ENCODE peak calls at places on chromosomes 3 and 15, in four cellular contexts. C is fibroblast of lung, I is choroid plexus epithelial cell, K is epithelial cell of proximal tubule. O is an unnamed sample.

GRCh38 chr15:89226359-89227221 is 5.2 kb upstream of the RLBP1 start:
- DNase-seq in I (no peak), C (no peak), K (no peak), O (no peak)

GRCh38 chr3:129467934-129468333 is 27.9 kb downstream of the IFT122 start:
- DNase-seq in I (no peak), C (no peak), K (no peak), O (no peak)

GRCh38 chr3:126146525-126147146 is 33.8 kb downstream of the ALDH1L1 start:
- DNase-seq in K (no peak), C (no peak), I (no peak), O (no peak)

GRCh38 chr3:150760431-150761200 is 2.4 kb downstream of the SIAH2 start:
- DNase-seq in C (no peak), I (no peak), K (no peak), O (no peak)

GRCh38 chr3:120661106-120661962 is 20.7 kb downstream of the HGD start:
- DNase-seq in K (no peak), I (peak; percentile 40), C (no peak), O (peak; percentile 31)

GRCh38 chr3:126304291-126304690 is 52.9 kb downstream of the KLF15 start:
- DNase-seq in I (no peak), C (no peak), K (no peak), O (no peak)

GRCh38 chr3:13865581-13866405 is 14.1 kb downstream of the WNT7A start:
- DNase-seq in K (no peak), C (no peak), I (no peak), O (no peak)

GRCh38 chr3:171358171-171358890 is 101.9 kb downstream of the TNIK start:
- DNase-seq in C (peak; percentile 69), K (no peak), I (no peak), O (no peak)

GRCh38 chr3:186483611-186484340 is 60.4 kb downstream of the CRYGS start:
- DNase-seq in C (peak; percentile 63), I (peak; percentile 23), K (no peak), O (no peak)

GRCh38 chr15:48010321-48010720 is 110.5 kb upstream of the SLC24A5 start:
- DNase-seq in C (peak; percentile 3), I (peak; percentile 52), K (no peak), O (no peak)

GRCh38 chr3:46733026-46733800 is 15.5 kb upstream of the PRSS50 start:
- DNase-seq in C (no peak), I (peak; percentile 26), K (no peak), O (peak; percentile 21)

GRCh38 chr3:168625477-168625876 is 529.8 kb upstream of the GOLIM4 start:
- DNase-seq in K (no peak), I (no peak), C (no peak), O (no peak)

GRCh38 chr3:51538115-51538458 is 432 bp upstream of the RAD54L2 start:
- DNase-seq in C (peak; percentile 18), I (peak; percentile 17), K (no peak), O (no peak)

GRCh38 chr3:46524832-46525231 is 27.1 kb downstream of the RTP3 start:
- DNase-seq in K (no peak), C (no peak), I (no peak), O (no peak)

GRCh38 chr3:122055215-122055614 is at the start of gene CD86:
- DNase-seq in I (no peak), K (no peak), C (no peak), O (no peak)

GRCh38 chr3:160434071-160434470 is 15.5 kb downstream of the TRIM59 start:
- DNase-seq in I (peak; percentile 53), C (peak; percentile 76), K (no peak), O (peak; percentile 84)

GRCh38 chr3:99532246-99532645 is 106.1 kb upstream of the COL8A1 start:
- DNase-seq in I (peak; percentile 95), C (peak; percentile 70), K (no peak), O (peak; percentile 78)

GRCh38 chr3:188797045-188797444 is 374.7 kb upstream of the TPRG1 start:
- DNase-seq in C (no peak), I (peak; percentile 41), K (no peak), O (no peak)

GRCh38 chr3:188796122-188796631 is 375.6 kb upstream of the TPRG1 start:
- DNase-seq in K (no peak), C (peak; percentile 99), I (peak; percentile 89), O (peak; percentile 95)

GRCh38 chr3:188788621-188789081 is 383.1 kb upstream of the TPRG1 start:
- DNase-seq in K (no peak), I (peak; percentile 99), C (peak; percentile 98), O (peak; percentile 84)

GRCh38 chr3:188789201-188789600 is 382.6 kb upstream of the TPRG1 start:
- DNase-seq in K (no peak), I (peak; percentile 50), C (peak; percentile 30), O (no peak)

DNA sequence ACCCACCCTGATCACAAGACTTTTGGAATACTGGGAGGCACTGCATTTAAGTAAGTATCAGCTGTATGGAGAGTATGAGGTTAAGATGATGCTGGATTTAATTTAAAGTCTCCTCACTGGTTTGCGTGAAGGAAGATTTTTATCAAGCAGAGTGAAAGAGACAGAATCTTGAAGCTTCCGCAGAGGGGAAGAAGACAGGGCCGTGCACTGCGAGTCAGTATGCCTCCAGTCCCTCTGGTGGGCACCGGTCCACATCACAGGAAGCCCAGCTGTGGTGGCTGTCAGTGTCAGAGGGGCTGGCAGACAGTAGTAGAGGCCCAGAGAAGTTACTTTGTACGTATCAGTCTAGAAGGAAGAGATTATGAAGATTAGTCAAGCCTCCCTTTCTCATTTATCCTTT is 379.0 kb upstream of the TPRG1 start:
- DNase-seq in K (no peak), I (peak; percentile 63), C (peak; percentile 34), O (no peak)
- TF ChIP-seq CTCF in K (peak; percentile 16), I (peak; percentile 70), C (no peak), O (no peak)

GRCh38 chr3:133573629-133574194 is at the start of gene CDV3:
- DNase-seq in C (no peak), K (no peak), I (no peak), O (no peak)

GRCh38 chr3:133575121-133575520 is 1.6 kb downstream of the CDV3 start:
- DNase-seq in K (no peak), I (no peak), C (no peak), O (no peak)

GRCh38 chr3:133576169-133576568 is 2.7 kb downstream of the CDV3 start:
- DNase-seq in I (no peak), C (peak; percentile 25), K (no peak), O (peak; percentile 44)

GRCh38 chr3:133573054-133573628 is 345 bp upstream of the CDV3 start:
- DNase-seq in C (peak; percentile 100), K (peak; percentile 98), I (peak; percentile 100), O (peak; percentile 100)

GRCh38 chr3:133574260-133574881 is 885 bp downstream of the CDV3 start:
- DNase-seq in C (peak; percentile 77), K (no peak), I (peak; percentile 84), O (peak; percentile 76)
- TF ChIP-seq CTCF in C (peak; percentile 24), K (peak; percentile 21), I (no peak), O (peak; percentile 12)

DNA sequence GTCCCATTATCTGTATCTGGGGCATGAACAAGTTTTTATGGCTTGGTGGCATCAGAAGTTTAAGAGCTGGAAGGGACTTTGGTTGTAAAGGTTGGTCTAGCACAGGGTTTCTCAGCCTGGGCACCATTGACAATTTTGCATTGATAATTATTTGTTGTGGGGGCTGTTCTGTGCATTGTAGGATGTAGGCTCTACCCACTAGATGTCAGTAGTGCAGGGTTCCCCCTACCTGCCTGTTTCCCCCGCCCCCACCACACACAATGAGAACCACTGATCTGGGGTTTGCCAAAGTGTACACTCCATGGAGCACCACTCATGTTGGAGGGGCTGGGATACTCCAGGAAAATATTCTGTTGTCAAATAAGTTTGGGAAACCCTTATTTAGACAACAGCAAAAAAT is 42.7 kb downstream of the PLCL2 start:
- DNase-seq in K (no peak), C (no peak), I (no peak), O (no peak)
- TF ChIP-seq CTCF in K (peak; percentile 20), C (no peak), I (no peak), O (no peak)

GRCh38 chr15:100914876-100915275 is 4.3 kb upstream of the LRRK1 start:
- DNase-seq in K (no peak), C (no peak), I (peak; percentile 31), O (peak; percentile 18)
- TF ChIP-seq CTCF in K (peak; percentile 13), C (peak; percentile 21), I (peak; percentile 35), O (no peak)

O was measured in fibroblast of the aortic adventitia.